ENCODE peak calls at places on chromosomes 16 and 17, in five cellular contexts. Z is upper lobe of left lung, K is GM23338, P is spleen, V is endothelial cell of umbilical vein. X is an unnamed sample.

GRCh38 chr17:83053021-83053778 is 26.2 kb upstream of the METRNL start:
- DNase-seq in P (peak), Z (no peak), K (no peak), V (peak), X (peak)

GRCh38 chr17:73586921-73587680 is 57.1 kb downstream of the SDK2 start:
- DNase-seq in V (no peak), K (no peak), Z (no peak), P (no peak), X (no peak)

GRCh38 chr17:30869005-30869404 is 37.0 kb downstream of the TEFM start:
- DNase-seq in P (no peak), K (no peak), V (no peak), Z (no peak), X (no peak)

GRCh38 chr16:12293017-12293618 is 316.6 kb downstream of the SNX29 start:
- DNase-seq in Z (no peak), V (peak), K (no peak), P (no peak), X (no peak)

GRCh38 chr16:86925067-86925791 is 346.9 kb downstream of the FOXL1 start:
- DNase-seq in P (no peak), K (no peak), V (peak), Z (no peak), X (no peak)

GRCh38 chr17:79976451-79976850 is 59.2 kb downstream of the TBC1D16 start:
- DNase-seq in V (no peak), P (no peak), K (no peak), Z (no peak), X (no peak)

GRCh38 chr17:81397314-81398169 is 2.3 kb downstream of the BAHCC1 start:
- DNase-seq in Z (no peak), P (no peak), K (peak), V (peak), X (peak)

GRCh38 chr16:18953535-18953934 is 27.3 kb upstream of the SMG1 start:
- DNase-seq in V (no peak), Z (no peak), K (no peak), P (no peak), X (no peak)

GRCh38 chr16:48030926-48031325 is 124.9 kb downstream of the ABCC12 start:
- DNase-seq in K (no peak), Z (no peak), P (no peak), V (no peak), X (no peak)

GRCh38 chr17:59490259-59490658 is 75.2 kb upstream of the DHX40 start:
- DNase-seq in P (no peak), V (no peak), K (no peak), Z (no peak), X (no peak)

GRCh38 chr17:76532072-76532651 is 5.3 kb downstream of the CYGB start:
- DNase-seq in P (no peak), V (no peak), Z (no peak), K (no peak), X (no peak)

GRCh38 chr17:418421-418751 is 65.8 kb upstream of the RPH3AL start:
- DNase-seq in V (no peak), Z (no peak), K (no peak), P (no peak), X (no peak)

GRCh38 chr17:68356520-68356919 is 65.2 kb downstream of the ARSG start:
- DNase-seq in Z (peak), V (no peak), K (no peak), P (peak), X (no peak)

GRCh38 chr17:57938061-57938502 is 17.1 kb downstream of the CUEDC1 start:
- DNase-seq in V (no peak), P (peak), Z (no peak), K (no peak), X (no peak)

GRCh38 chr16:675884-676564 is 553 bp downstream of the RHBDL1 start:
- DNase-seq in Z (no peak), V (no peak), P (no peak), K (peak), X (no peak)

GRCh38 chr17:71118039-71118438 is 948.7 kb downstream of the KCNJ2 start:
- DNase-seq in P (no peak), V (no peak), K (peak), Z (no peak), X (no peak)

GRCh38 chr17:27797390-27798091 is 2.8 kb downstream of the NOS2 start:
- DNase-seq in V (no peak), P (peak), Z (no peak), K (peak), X (no peak)

GRCh38 chr16:69761983-69762842 is at the start of gene WWP2:
- DNase-seq in K (peak), V (peak), P (peak), Z (peak), X (peak)

GRCh38 chr16:54504372-54504771 is 217.8 kb upstream of the IRX3 start:
- DNase-seq in K (peak), V (peak), Z (no peak), P (no peak), X (no peak)

GRCh38 chr17:76646712-76647111 is 3.2 kb upstream of the ST6GALNAC1 start:
- DNase-seq in Z (no peak), P (no peak), K (no peak), V (no peak), X (no peak)

GRCh38 chr17:66345264-66345663 is 42.9 kb downstream of the PRKCA start:
- DNase-seq in V (no peak), K (no peak), Z (no peak), P (no peak), X (no peak)

GRCh38 chr17:29686998-29687397 is 64.3 kb upstream of the CORO6 start:
- DNase-seq in P (no peak), Z (no peak), V (no peak), K (no peak), X (no peak)

GRCh38 chr17:49696233-49696761 is 11.5 kb downstream of the SLC35B1 start:
- DNase-seq in P (peak), Z (peak), V (no peak), K (no peak), X (no peak)

GRCh38 chr17:56099649-56100048 is 53.6 kb upstream of the ANKFN1 start:
- DNase-seq in V (no peak), K (no peak), P (no peak), Z (peak), X (no peak)

GRCh38 chr16:30084816-30085159 is 6.9 kb downstream of the TBX6 start:
- DNase-seq in V (no peak), K (no peak), Z (no peak), P (no peak), X (no peak)

GRCh38 chr16:2163211-2163881 is 7.8 kb downstream of the TRAF7 start:
- DNase-seq in Z (no peak), P (no peak), K (no peak), V (no peak), X (peak)

GRCh38 chr16:4608704-4608980 is 6.0 kb downstream of the UBALD1 start:
- DNase-seq in Z (no peak), V (no peak), K (no peak), P (no peak), X (no peak)

GRCh38 chr17:20059728-20060188 is 50.6 kb downstream of the SPECC1 start:
- DNase-seq in K (no peak), P (no peak), V (no peak), Z (no peak), X (no peak)

GRCh38 chr17:20066253-20066652 is 57.1 kb downstream of the SPECC1 start:
- DNase-seq in P (no peak), Z (no peak), K (no peak), V (no peak), X (peak)

GRCh38 chr17:20068445-20068844 is 59.3 kb downstream of the SPECC1 start:
- DNase-seq in Z (no peak), K (no peak), V (no peak), P (no peak), X (no peak)

GRCh38 chr17:20063665-20064648 is 54.8 kb downstream of the SPECC1 start:
- DNase-seq in Z (peak), P (no peak), K (peak), V (no peak), X (peak)
- TF ChIP-seq POLR2AphosphoS5 in Z (no peak), P (no peak), K (no peak), V (no peak), X (peak)

DNA sequence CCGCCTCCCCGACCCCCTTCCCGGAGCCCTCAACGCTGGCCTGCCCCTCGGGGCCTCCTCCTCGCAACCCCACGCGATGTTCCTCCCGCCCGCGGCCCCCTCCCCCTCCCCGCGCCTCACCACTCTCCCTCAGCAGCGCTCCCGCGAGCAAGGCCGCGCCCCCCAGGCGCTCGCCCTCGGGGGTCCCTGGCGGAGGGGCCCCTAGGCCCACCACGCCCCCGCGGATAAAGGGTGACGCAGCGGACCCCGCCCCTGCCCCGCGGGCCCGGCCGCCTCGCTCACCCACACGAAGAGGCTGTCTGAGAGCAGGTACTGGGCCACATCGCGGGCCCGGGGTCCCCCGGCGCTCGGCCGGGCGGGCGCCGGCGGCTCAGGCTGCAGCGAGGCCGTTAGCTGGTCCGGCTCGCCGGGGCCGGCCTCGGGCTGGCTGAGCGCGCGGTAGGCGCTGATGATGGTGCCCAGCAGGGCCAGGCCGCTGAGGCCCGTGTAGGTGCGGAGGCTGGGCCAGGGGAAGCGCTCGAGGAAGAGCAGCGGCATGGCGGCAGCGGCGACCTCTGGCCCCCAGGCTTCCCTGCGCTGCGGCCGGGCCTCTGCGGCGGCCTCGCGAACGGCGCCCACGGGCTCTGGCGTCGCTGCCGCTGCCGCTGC is 430 bp downstream of the AMFR start:
- DNase-seq in Z (peak), K (peak), P (peak), V (peak), X (no peak)
- H3K27ac ChIP-seq in Z (peak), K (no peak), P (peak), V (peak), X (peak)

GRCh38 chr16:53207810-53208752 is 153.3 kb downstream of the CHD9 start:
- DNase-seq in K (peak), P (no peak), V (peak), Z (peak), X (peak)
- TF ChIP-seq POLR2AphosphoS5 in K (no peak), P (no peak), V (peak), Z (peak), X (no peak)

GRCh38 chr16:23587726-23588125 is 8.4 kb downstream of the NDUFAB1 start:
- DNase-seq in K (no peak), V (no peak), Z (no peak), P (no peak), X (no peak)
- H3K27ac ChIP-seq in K (no peak), V (no peak), Z (no peak), P (no peak), X (no peak)

DNA sequence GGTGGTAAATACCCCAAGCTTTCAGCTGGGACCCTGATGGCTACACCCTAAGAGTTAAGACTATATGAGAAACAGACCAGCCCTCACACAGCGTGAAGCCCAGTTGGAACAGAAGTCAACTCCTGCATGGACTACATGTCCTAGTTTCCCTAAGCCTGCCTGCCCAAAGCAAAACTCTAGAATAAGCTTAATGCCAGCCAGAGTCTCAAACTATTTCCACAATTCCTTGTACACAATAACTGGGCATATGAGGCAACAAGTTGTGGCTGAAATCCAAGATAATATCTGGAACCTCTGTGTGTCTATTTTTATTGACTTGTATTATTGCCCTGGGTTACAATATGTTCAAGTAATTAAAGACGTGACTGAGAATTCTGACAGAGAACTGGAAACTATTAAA is 19.4 kb downstream of the MYH10 start:
- DNase-seq in V (peak), Z (no peak), K (no peak), P (no peak), X (no peak)
- TF ChIP-seq POLR2AphosphoS5 in V (no peak), Z (peak), K (no peak), P (no peak), X (no peak)

DNA sequence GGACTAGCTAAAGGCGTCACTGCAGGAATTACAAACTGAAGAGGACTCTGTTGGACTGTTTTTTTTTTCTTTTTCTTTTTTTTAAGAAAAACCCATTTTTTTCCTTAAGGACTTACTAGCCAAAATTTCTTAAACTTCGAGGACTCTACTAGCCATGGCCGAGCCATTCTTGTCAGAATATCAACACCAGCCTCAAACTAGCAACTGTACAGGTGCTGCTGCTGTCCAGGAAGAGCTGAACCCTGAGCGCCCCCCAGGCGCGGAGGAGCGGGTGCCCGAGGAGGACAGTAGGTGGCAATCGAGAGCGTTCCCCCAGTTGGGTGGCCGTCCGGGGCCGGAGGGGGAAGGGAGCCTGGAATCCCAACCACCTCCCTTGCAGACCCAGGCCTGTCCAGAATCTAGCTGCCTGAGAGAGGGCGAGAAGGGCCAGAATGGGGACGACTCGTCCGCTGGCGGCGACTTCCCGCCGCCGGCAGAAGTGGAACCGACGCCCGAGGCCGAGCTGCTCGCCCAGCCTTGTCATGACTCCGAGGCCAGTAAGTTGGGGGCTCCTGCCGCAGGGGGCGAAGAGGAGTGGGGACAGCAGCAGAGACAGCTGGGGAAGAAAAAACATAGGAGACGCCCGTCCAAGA is 878 bp downstream of the HEXIM1 start:
- DNase-seq in K (peak), V (peak), P (peak), Z (peak), X (peak)
- H3K27ac ChIP-seq in K (peak), V (peak), P (peak), Z (peak), X (peak)

DNA sequence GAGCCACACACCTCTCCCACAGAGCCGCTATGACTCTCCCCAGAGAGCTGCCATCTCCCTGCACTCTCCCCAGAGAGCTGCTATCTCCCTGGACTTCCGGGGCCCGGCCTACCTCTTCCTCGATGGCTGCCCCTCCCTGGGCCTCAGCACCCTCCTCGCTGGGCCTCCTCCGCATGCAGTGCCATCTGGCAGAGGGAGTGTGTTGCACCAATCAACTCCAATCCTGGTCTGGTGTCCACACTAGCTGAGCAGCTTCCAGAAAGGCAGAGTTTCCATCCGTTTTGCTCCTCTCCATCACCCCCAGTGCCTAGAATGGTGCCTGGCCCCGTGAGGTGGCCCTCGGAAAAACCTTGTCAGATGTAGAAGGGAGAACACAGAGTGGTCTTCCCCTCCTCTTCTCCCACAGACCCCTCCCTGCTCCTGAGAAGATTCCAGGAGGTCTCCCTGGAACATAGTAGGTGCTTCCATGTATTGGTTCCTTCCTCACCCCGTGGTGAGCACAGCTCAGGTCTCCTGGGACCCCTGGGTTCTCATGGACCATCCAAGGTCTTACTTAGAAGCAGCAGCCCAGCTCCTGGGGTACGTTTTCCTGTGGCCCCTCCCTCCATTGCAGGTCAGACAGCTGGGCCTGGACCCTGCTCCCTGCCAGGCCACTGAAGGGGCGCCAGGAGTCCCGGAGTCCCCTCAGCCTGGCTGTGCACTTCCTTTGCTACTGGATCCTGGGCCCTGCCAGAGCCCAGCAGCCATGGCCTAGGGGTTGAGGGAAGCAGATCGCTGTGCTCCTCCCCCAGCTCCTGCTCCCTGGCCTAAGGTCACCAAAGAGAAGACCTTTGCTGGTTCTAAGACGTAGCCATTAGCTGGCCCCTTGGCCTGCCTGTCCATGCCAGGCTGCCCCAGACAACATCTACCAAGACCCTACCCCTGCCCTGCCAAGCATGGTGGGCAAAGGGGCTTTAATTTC is 233.8 kb upstream of the GSE1 start:
- DNase-seq in Z (no peak), V (no peak), P (no peak), K (no peak), X (no peak)
- TF ChIP-seq POLR2AphosphoS5 in Z (no peak), V (no peak), P (no peak), K (no peak), X (no peak)

GRCh38 chr17:78785011-78785662 is 3.1 kb upstream of the CYTH1 start:
- DNase-seq in Z (no peak), V (no peak), K (no peak), P (peak), X (no peak)
- H3K27ac ChIP-seq in Z (peak), V (no peak), K (no peak), P (no peak), X (peak)

X was measured in stomach.